ENCODE peak calls at places on chromosome 3, in eight cellular contexts. M, T, H, Y, J, W, B and V are unnamed samples.

GRCh38 chr3:117019082-117019713 is 309.6 kb downstream of the TUSC7 start:
- DNase-seq in M (peak; percentile 72), T (no peak), H (peak; percentile 66), Y (no peak), J (peak; percentile 48), W (peak; percentile 58), B (peak; percentile 66), V (peak; percentile 86)

GRCh38 chr3:108035751-108036150 is 55.1 kb downstream of the CD47 start:
- DNase-seq in M (no peak), T (no peak), H (no peak), Y (no peak), J (no peak), W (no peak), B (no peak), V (no peak)

GRCh38 chr3:24533557-24534193 is 39.0 kb upstream of the THRB start:
- DNase-seq in M (no peak), T (no peak), H (peak; percentile 66), Y (no peak), J (no peak), W (no peak), B (no peak), V (no peak)

GRCh38 chr3:148379763-148380162 is 317.9 kb upstream of the AGTR1 start:
- DNase-seq in M (peak; percentile 81), T (no peak), H (no peak), Y (no peak), J (no peak), W (peak; percentile 56), B (peak; percentile 61), V (peak; percentile 33)

GRCh38 chr3:108406661-108407206 is 103.7 kb downstream of the MYH15 start:
- DNase-seq in M (no peak), T (peak; percentile 22), H (peak; percentile 17), Y (no peak), J (peak; percentile 62), W (peak; percentile 68), B (peak; percentile 38), V (peak; percentile 79)

GRCh38 chr3:120765830-120766511 is 23.4 kb downstream of the GTF2E1 start:
- DNase-seq in M (no peak), T (no peak), H (no peak), Y (no peak), J (no peak), W (no peak), B (no peak), V (no peak)

GRCh38 chr3:127451321-127451720 is 139.2 kb downstream of the TPRA1 start:
- DNase-seq in M (no peak), T (no peak), H (no peak), Y (no peak), J (no peak), W (no peak), B (no peak), V (no peak)

GRCh38 chr3:136277634-136278033 is 27.5 kb downstream of the PCCB start:
- DNase-seq in M (no peak), T (no peak), H (no peak), Y (no peak), J (no peak), W (peak; percentile 91), B (no peak), V (no peak)

GRCh38 chr3:49534581-49535495 is 19.4 kb upstream of the BSN start:
- DNase-seq in M (no peak), T (no peak), H (peak; percentile 94), Y (no peak), J (no peak), W (no peak), B (no peak), V (no peak)

GRCh38 chr3:66656608-66657007 is 155.8 kb upstream of the LRIG1 start:
- DNase-seq in M (peak; percentile 75), T (no peak), H (no peak), Y (no peak), J (no peak), W (no peak), B (no peak), V (no peak)

GRCh38 chr3:58177747-58178527 is 32.8 kb downstream of the DNASE1L3 start:
- DNase-seq in M (peak; percentile 22), T (peak; percentile 95), H (peak; percentile 93), Y (peak; percentile 73), J (peak; percentile 91), W (no peak), B (peak; percentile 67), V (peak; percentile 67)